ENCODE peak calls at places on chromosomes 3 and 15, in ten cellular contexts. P is RCC 7860; T is esophagus squamous epithelium; L is KG1; O is G401; M is COR-L47; E is EL; Y is stimulated activated CD4-positive, alpha-beta T cell treated with anti-CD3 and anti-CD28 coated beads, Interleukin-15, amount 100 ng/mL, for 1 hour; C is GM12865; A is nephron progenitor cell. X is an unnamed sample.

GRCh38 chr3:106067711-106068110 is 198.9 kb upstream of the CBLB start:
- DNase-seq in P (no peak), T (no peak), L (no peak), O (no peak), M (no peak), E (no peak), Y (no peak), C (peak; percentile 72), A (no peak), X (no peak)

GRCh38 chr15:68990755-68991500 is 23.6 kb upstream of the NOX5 start:
- DNase-seq in P (no peak), T (no peak), L (no peak), O (peak; percentile 33), M (no peak), E (no peak), Y (no peak), C (no peak), A (no peak), X (no peak)

GRCh38 chr3:179266701-179267211 is 15.8 kb upstream of the KCNMB3 start:
- DNase-seq in P (no peak), T (no peak), L (no peak), O (no peak), M (no peak), E (no peak), Y (no peak), C (peak; percentile 47), A (no peak), X (no peak)

GRCh38 chr3:9351709-9352126 is 11.1 kb upstream of the THUMPD3 start:
- DNase-seq in P (no peak), T (no peak), L (no peak), O (no peak), M (no peak), E (no peak), Y (no peak), C (no peak), A (no peak), X (no peak)

GRCh38 chr15:34106423-34106822 is 4.5 kb downstream of the PGBD4 start:
- DNase-seq in P (no peak), T (no peak), L (no peak), O (no peak), M (no peak), E (no peak), Y (no peak), C (no peak), A (no peak), X (no peak)

GRCh38 chr3:27721717-27722564 is at the start of gene EOMES:
- DNase-seq in P (no peak), T (no peak), L (no peak), O (peak; percentile 79), M (peak; percentile 52), E (peak; percentile 61), Y (peak; percentile 36), C (peak; percentile 71), A (peak; percentile 64), X (peak; percentile 49)

GRCh38 chr15:59191855-59192237 is 14.8 kb upstream of the LDHAL6B start:
- DNase-seq in P (peak; percentile 90), T (no peak), L (no peak), O (no peak), M (no peak), E (peak; percentile 95), Y (no peak), C (no peak), A (no peak), X (peak; percentile 94)

GRCh38 chr3:127692501-127693335 is 20.0 kb downstream of the ABTB1 start:
- DNase-seq in P (no peak), T (no peak), L (no peak), O (no peak), M (no peak), E (no peak), Y (no peak), C (no peak), A (no peak), X (no peak)

GRCh38 chr3:130491431-130491830 is 25.5 kb upstream of the COL6A6 start:
- DNase-seq in P (no peak), T (no peak), L (no peak), O (no peak), M (no peak), E (no peak), Y (no peak), C (no peak), A (no peak), X (no peak)

GRCh38 chr3:8509961-8510360 is 8.3 kb downstream of the LMCD1 start:
- DNase-seq in P (peak; percentile 97), T (no peak), L (no peak), O (no peak), M (no peak), E (peak; percentile 96), Y (no peak), C (no peak), A (no peak), X (peak; percentile 92)

GRCh38 chr15:58453931-58454793 is 22.4 kb downstream of the LIPC start:
- DNase-seq in P (peak; percentile 39), T (no peak), L (no peak), O (no peak), M (no peak), E (no peak), Y (no peak), C (peak; percentile 75), A (no peak), X (no peak)

GRCh38 chr3:183968846-183969245 is 48.8 kb downstream of the ABCC5 start:
- DNase-seq in P (no peak), T (no peak), L (no peak), O (no peak), M (no peak), E (peak; percentile 35), Y (no peak), C (no peak), A (no peak), X (no peak)

GRCh38 chr15:57566840-57567239 is 24.9 kb upstream of the MYZAP start:
- DNase-seq in P (no peak), T (no peak), L (no peak), O (no peak), M (no peak), E (peak; percentile 57), Y (no peak), C (no peak), A (no peak), X (no peak)

GRCh38 chr15:63522143-63522531 is 17.7 kb downstream of the USP3 start:
- DNase-seq in P (no peak), T (no peak), L (no peak), O (no peak), M (no peak), E (no peak), Y (no peak), C (no peak), A (no peak), X (no peak)

GRCh38 chr3:164450276-164450905 is 627.9 kb downstream of the SI start:
- DNase-seq in P (no peak), T (no peak), L (no peak), O (no peak), M (no peak), E (no peak), Y (no peak), C (no peak), A (no peak), X (no peak)

GRCh38 chr3:144053121-144053520 is 81.5 kb downstream of the DIPK2A start:
- DNase-seq in P (no peak), T (no peak), L (no peak), O (no peak), M (no peak), E (peak; percentile 89), Y (no peak), C (no peak), A (no peak), X (no peak)

GRCh38 chr3:119937229-119937628 is 155.3 kb downstream of the NR1I2 start:
- DNase-seq in P (no peak), T (no peak), L (no peak), O (no peak), M (no peak), E (no peak), Y (no peak), C (peak; percentile 88), A (no peak), X (peak; percentile 14)

GRCh38 chr15:100114526-100114925 is 227.2 kb downstream of the ADAMTS17 start:
- DNase-seq in P (peak; percentile 48), T (no peak), L (no peak), O (no peak), M (no peak), E (peak; percentile 15), Y (no peak), C (no peak), A (peak; percentile 47), X (no peak)

X was measured in ACHN.